ENCODE peak calls at places on chromosomes 1 and 21, in five cellular contexts. One of them, this sample, is unnamed.

GRCh38 chr1:213284626-213285025 is 233.6 kb downstream of the RPS6KC1 start:
- DNase-seq in trophoblast cell: no peak
- DNase-seq in neuronal stem cell: no peak
- DNase-seq in H9: no peak
- DNase-seq in H1: no peak
- DNase-seq in this sample: peak; percentile 57

GRCh38 chr1:228835456-228835855 is 100.2 kb downstream of the RHOU start:
- DNase-seq in trophoblast cell: no peak
- DNase-seq in neuronal stem cell: no peak
- DNase-seq in H9: no peak
- DNase-seq in H1: peak; percentile 1
- DNase-seq in this sample: no peak

GRCh38 chr1:53465023-53465957 is 6.1 kb downstream of the DMRTB1 start:
- DNase-seq in trophoblast cell: no peak
- DNase-seq in neuronal stem cell: no peak
- DNase-seq in H9: no peak
- DNase-seq in H1: no peak
- DNase-seq in this sample: no peak

GRCh38 chr1:52141513-52142219 is at the start of gene ZFYVE9:
- DNase-seq in trophoblast cell: peak; percentile 90
- DNase-seq in neuronal stem cell: peak; percentile 85
- DNase-seq in H9: peak; percentile 77
- DNase-seq in H1: peak; percentile 88
- DNase-seq in this sample: peak; percentile 78

GRCh38 chr1:155970531-155971167 is 7.7 kb downstream of the ARHGEF2 start:
- DNase-seq in trophoblast cell: peak; percentile 66
- DNase-seq in neuronal stem cell: no peak
- DNase-seq in H9: peak; percentile 53
- DNase-seq in H1: no peak
- DNase-seq in this sample: peak; percentile 89

GRCh38 chr1:226186124-226187018 is at the start of gene ACBD3:
- DNase-seq in trophoblast cell: peak; percentile 86
- DNase-seq in neuronal stem cell: peak; percentile 84
- DNase-seq in H9: peak; percentile 93
- DNase-seq in H1: peak; percentile 90
- DNase-seq in this sample: peak; percentile 91

GRCh38 chr1:67630438-67631045 is 54.5 kb upstream of the GADD45A start:
- DNase-seq in trophoblast cell: no peak
- DNase-seq in neuronal stem cell: no peak
- DNase-seq in H9: no peak
- DNase-seq in H1: peak; percentile 6
- DNase-seq in this sample: no peak

GRCh38 chr1:200131551-200132125 is 104.1 kb downstream of the NR5A2 start:
- DNase-seq in trophoblast cell: peak; percentile 72
- DNase-seq in neuronal stem cell: no peak
- DNase-seq in H9: no peak
- DNase-seq in H1: no peak
- DNase-seq in this sample: peak; percentile 9

GRCh38 chr1:220432408-220432807 is 95.5 kb upstream of the MARK1 start:
- DNase-seq in trophoblast cell: peak; percentile 91
- DNase-seq in neuronal stem cell: no peak
- DNase-seq in H9: no peak
- DNase-seq in H1: no peak
- DNase-seq in this sample: peak; percentile 9

GRCh38 chr1:221963742-221964141 is 221.9 kb upstream of the DUSP10 start:
- DNase-seq in trophoblast cell: no peak
- DNase-seq in neuronal stem cell: no peak
- DNase-seq in H9: no peak
- DNase-seq in H1: no peak
- DNase-seq in this sample: no peak

GRCh38 chr1:7650801-7651200 is 120.3 kb upstream of the VAMP3 start:
- DNase-seq in trophoblast cell: no peak
- DNase-seq in neuronal stem cell: no peak
- DNase-seq in H9: no peak
- DNase-seq in H1: no peak
- DNase-seq in this sample: no peak

GRCh38 chr1:58783993-58784757 is at the start of gene JUN:
- DNase-seq in trophoblast cell: peak; percentile 99
- DNase-seq in neuronal stem cell: peak; percentile 97
- DNase-seq in H9: peak; percentile 99
- DNase-seq in H1: peak; percentile 96
- DNase-seq in this sample: peak; percentile 100

GRCh38 chr1:220294754-220295419 is 22.6 kb upstream of the RAB3GAP2 start:
- DNase-seq in trophoblast cell: no peak
- DNase-seq in neuronal stem cell: no peak
- DNase-seq in H9: no peak
- DNase-seq in H1: no peak
- DNase-seq in this sample: peak; percentile 33

GRCh38 chr1:13516606-13517005 is 2.8 kb upstream of the LRRC38 start:
- DNase-seq in trophoblast cell: no peak
- DNase-seq in neuronal stem cell: no peak
- DNase-seq in H9: no peak
- DNase-seq in H1: no peak
- DNase-seq in this sample: no peak

GRCh38 chr1:206809504-206810084 is 37.3 kb upstream of the IL10 start:
- DNase-seq in trophoblast cell: no peak
- DNase-seq in neuronal stem cell: no peak
- DNase-seq in H9: no peak
- DNase-seq in H1: no peak
- DNase-seq in this sample: peak; percentile 43

GRCh38 chr1:198880397-198880796 is 241.6 kb downstream of the PTPRC start:
- DNase-seq in trophoblast cell: no peak
- DNase-seq in neuronal stem cell: no peak
- DNase-seq in H9: no peak
- DNase-seq in H1: no peak
- DNase-seq in this sample: peak; percentile 89

GRCh38 chr1:159835862-159836518 is 9.3 kb downstream of the SLAMF8 start:
- DNase-seq in trophoblast cell: no peak
- DNase-seq in neuronal stem cell: no peak
- DNase-seq in H9: no peak
- DNase-seq in H1: no peak
- DNase-seq in this sample: no peak

GRCh38 chr1:37945743-37946702 is 830 bp downstream of the INPP5B start:
- DNase-seq in trophoblast cell: peak; percentile 45
- DNase-seq in neuronal stem cell: no peak
- DNase-seq in H9: peak; percentile 33
- DNase-seq in H1: no peak
- DNase-seq in this sample: peak; percentile 92

GRCh38 chr1:63189677-63190076 is 132.7 kb upstream of the FOXD3 start:
- DNase-seq in trophoblast cell: peak; percentile 15
- DNase-seq in neuronal stem cell: no peak
- DNase-seq in H9: peak; percentile 77
- DNase-seq in H1: no peak
- DNase-seq in this sample: no peak

GRCh38 chr1:181112071-181112929 is 23.8 kb downstream of the IER5 start:
- DNase-seq in trophoblast cell: peak; percentile 99
- DNase-seq in neuronal stem cell: no peak
- DNase-seq in H9: no peak
- DNase-seq in H1: no peak
- DNase-seq in this sample: peak; percentile 98

GRCh38 chr21:42621828-42622199 is 31.6 kb upstream of the PDE9A start:
- DNase-seq in trophoblast cell: no peak
- DNase-seq in neuronal stem cell: no peak
- DNase-seq in H9: no peak
- DNase-seq in H1: no peak
- DNase-seq in this sample: no peak

GRCh38 chr21:42621166-42621827 is 32.1 kb upstream of the PDE9A start:
- DNase-seq in trophoblast cell: peak; percentile 29
- DNase-seq in neuronal stem cell: no peak
- DNase-seq in H9: no peak
- DNase-seq in H1: no peak
- DNase-seq in this sample: no peak

GRCh38 chr21:42618713-42619112 is 34.7 kb upstream of the PDE9A start:
- DNase-seq in trophoblast cell: no peak
- DNase-seq in neuronal stem cell: no peak
- DNase-seq in H9: no peak
- DNase-seq in H1: no peak
- DNase-seq in this sample: no peak

GRCh38 chr21:42617476-42617875 is 35.9 kb upstream of the PDE9A start:
- DNase-seq in trophoblast cell: no peak
- DNase-seq in neuronal stem cell: no peak
- DNase-seq in H9: no peak
- DNase-seq in H1: no peak
- DNase-seq in this sample: no peak

GRCh38 chr21:42619841-42620240 is 33.6 kb upstream of the PDE9A start:
- DNase-seq in trophoblast cell: no peak
- DNase-seq in neuronal stem cell: no peak
- DNase-seq in H9: no peak
- DNase-seq in H1: no peak
- DNase-seq in this sample: no peak
- H2BK12ac ChIP-seq in trophoblast cell: no peak overlapping the region
- H2BK12ac ChIP-seq in neuronal stem cell: no peak overlapping the region
- H2BK12ac ChIP-seq in H9: no peak overlapping the region
- H2BK12ac ChIP-seq in H1: no peak overlapping the region
- H2BK12ac ChIP-seq in this sample: no peak overlapping the region

DNA sequence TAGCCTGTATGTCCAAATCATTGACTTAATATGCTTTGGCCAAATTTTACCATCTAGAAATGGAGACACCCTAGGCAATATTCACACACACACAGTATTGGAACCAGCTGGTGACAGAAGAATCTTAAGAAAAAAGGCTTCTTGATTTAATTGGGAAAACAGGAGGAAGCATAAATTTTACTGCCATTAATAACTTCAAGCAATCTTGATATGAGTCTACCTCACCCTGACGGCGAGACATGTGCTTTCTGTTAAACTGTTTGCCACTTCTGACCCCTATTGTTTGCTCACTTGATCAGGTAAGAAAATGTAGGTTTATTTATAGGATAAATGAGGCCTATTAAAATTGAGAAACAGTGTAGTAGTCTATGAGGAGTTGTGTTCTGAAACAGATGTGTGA is 73.2 kb downstream of the KIFAP3 start:
- DNase-seq in trophoblast cell: no peak
- DNase-seq in neuronal stem cell: no peak
- DNase-seq in H9: no peak
- DNase-seq in H1: no peak
- DNase-seq in this sample: no peak
- H2BK12ac ChIP-seq in trophoblast cell: no peak overlapping the region
- H2BK12ac ChIP-seq in neuronal stem cell: no peak overlapping the region
- H2BK12ac ChIP-seq in H9: no peak overlapping the region
- H2BK12ac ChIP-seq in H1: no peak overlapping the region
- H2BK12ac ChIP-seq in this sample: no peak overlapping the region

GRCh38 chr1:32126770-32127169 is 18.9 kb downstream of the KPNA6 start:
- DNase-seq in trophoblast cell: no peak
- DNase-seq in neuronal stem cell: no peak
- DNase-seq in H9: no peak
- DNase-seq in H1: no peak
- DNase-seq in this sample: no peak

GRCh38 chr1:32128479-32128878 is 20.6 kb downstream of the KPNA6 start:
- DNase-seq in trophoblast cell: no peak
- DNase-seq in neuronal stem cell: no peak
- DNase-seq in H9: no peak
- DNase-seq in H1: no peak
- DNase-seq in this sample: no peak

GRCh38 chr1:32122141-32122540 is 14.3 kb downstream of the KPNA6 start:
- DNase-seq in trophoblast cell: no peak
- DNase-seq in neuronal stem cell: no peak
- DNase-seq in H9: no peak
- DNase-seq in H1: no peak
- DNase-seq in this sample: no peak

GRCh38 chr1:32127780-32128179 is 19.9 kb downstream of the KPNA6 start:
- DNase-seq in trophoblast cell: no peak
- DNase-seq in neuronal stem cell: no peak
- DNase-seq in H9: no peak
- DNase-seq in H1: no peak
- DNase-seq in this sample: no peak

GRCh38 chr1:32125313-32125712 is 17.5 kb downstream of the KPNA6 start:
- DNase-seq in trophoblast cell: no peak
- DNase-seq in neuronal stem cell: no peak
- DNase-seq in H9: no peak
- DNase-seq in H1: no peak
- DNase-seq in this sample: no peak
- H2BK12ac ChIP-seq in trophoblast cell: no peak overlapping the region
- H2BK12ac ChIP-seq in neuronal stem cell: no peak overlapping the region
- H2BK12ac ChIP-seq in H9: no peak overlapping the region
- H2BK12ac ChIP-seq in H1: no peak overlapping the region
- H2BK12ac ChIP-seq in this sample: no peak overlapping the region

GRCh38 chr21:34037009-34037408 is 36.4 kb upstream of the MRPS6 start:
- DNase-seq in trophoblast cell: no peak
- DNase-seq in neuronal stem cell: no peak
- DNase-seq in H9: no peak
- DNase-seq in H1: no peak
- DNase-seq in this sample: no peak
- H2BK12ac ChIP-seq in trophoblast cell: no peak overlapping the region
- H2BK12ac ChIP-seq in neuronal stem cell: no peak overlapping the region
- H2BK12ac ChIP-seq in H9: no peak overlapping the region
- H2BK12ac ChIP-seq in H1: no peak overlapping the region
- H2BK12ac ChIP-seq in this sample: no peak overlapping the region

DNA sequence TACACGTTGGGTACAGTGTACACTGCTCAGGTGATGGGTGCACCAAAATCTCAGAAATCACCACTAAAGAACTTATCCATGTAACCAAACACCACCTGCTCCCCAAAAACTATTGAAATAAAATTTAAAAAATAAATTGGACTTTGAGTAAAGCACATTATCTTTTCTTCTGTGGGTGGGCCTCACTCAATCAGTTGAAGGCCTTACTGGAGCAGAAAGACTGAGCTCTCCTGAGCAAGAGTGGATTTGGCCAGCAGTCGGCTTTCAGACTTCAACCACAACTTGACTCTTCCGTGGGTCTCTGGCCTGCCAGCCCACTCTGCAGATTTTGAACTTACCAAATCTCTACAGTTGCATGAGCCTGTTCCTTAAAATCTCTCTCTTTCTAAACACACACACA is 78.9 kb downstream of the CNIH3 start:
- DNase-seq in trophoblast cell: no peak
- DNase-seq in neuronal stem cell: no peak
- DNase-seq in H9: no peak
- DNase-seq in H1: no peak
- DNase-seq in this sample: no peak
- H2BK12ac ChIP-seq in trophoblast cell: no peak overlapping the region
- H2BK12ac ChIP-seq in neuronal stem cell: no peak overlapping the region
- H2BK12ac ChIP-seq in H9: no peak overlapping the region
- H2BK12ac ChIP-seq in H1: no peak overlapping the region
- H2BK12ac ChIP-seq in this sample: no peak overlapping the region